ENCODE peak calls at places on chromosomes 4 and X, in six cellular contexts. W is uterus, T is keratinocyte, D is cardiac muscle cell, L is pancreas, V is stomach. B is an unnamed sample.

GRCh38 chrX:38890326-38890725 is 89.1 kb downstream of the MID1IP1 start:
- DNase-seq in W (no peak), T (no peak), D (no peak), L (no peak), V (no peak), B (no peak)

GRCh38 chr4:53558981-53559620 is 32.2 kb downstream of the LNX1 start:
- DNase-seq in W (no peak), T (no peak), D (no peak), L (no peak), V (no peak), B (no peak)

GRCh38 chr4:14967982-14968381 is 34.3 kb upstream of the CPEB2 start:
- DNase-seq in W (no peak), T (no peak), D (no peak), L (no peak), V (no peak), B (no peak)

GRCh38 chrX:153966841-153967535 is 4.6 kb downstream of the HCFC1 start:
- DNase-seq in W (no peak), T (no peak), D (no peak), L (no peak), V (no peak), B (no peak)

GRCh38 chrX:1453951-1454785 is 1.5 kb upstream of the ASMTL start:
- DNase-seq in W (peak; percentile 82), T (no peak), D (peak; percentile 85), L (peak; percentile 77), V (peak; percentile 88), B (peak; percentile 93)

GRCh38 chr4:151865744-151866143 is 104.9 kb upstream of the GATB start:
- DNase-seq in W (no peak), T (no peak), D (no peak), L (no peak), V (no peak), B (no peak)

GRCh38 chr4:186651624-186652023 is 72.0 kb downstream of the FAT1 start:
- DNase-seq in W (no peak), T (no peak), D (peak; percentile 8), L (peak; percentile 88), V (peak; percentile 82), B (no peak)

GRCh38 chr4:139844057-139844456 is 178.4 kb downstream of the MGST2 start:
- DNase-seq in W (no peak), T (no peak), D (no peak), L (no peak), V (no peak), B (no peak)

GRCh38 chrX:136106920-136107534 is 40.3 kb upstream of the FHL1 start:
- DNase-seq in W (no peak), T (no peak), D (no peak), L (no peak), V (no peak), B (no peak)

DNA sequence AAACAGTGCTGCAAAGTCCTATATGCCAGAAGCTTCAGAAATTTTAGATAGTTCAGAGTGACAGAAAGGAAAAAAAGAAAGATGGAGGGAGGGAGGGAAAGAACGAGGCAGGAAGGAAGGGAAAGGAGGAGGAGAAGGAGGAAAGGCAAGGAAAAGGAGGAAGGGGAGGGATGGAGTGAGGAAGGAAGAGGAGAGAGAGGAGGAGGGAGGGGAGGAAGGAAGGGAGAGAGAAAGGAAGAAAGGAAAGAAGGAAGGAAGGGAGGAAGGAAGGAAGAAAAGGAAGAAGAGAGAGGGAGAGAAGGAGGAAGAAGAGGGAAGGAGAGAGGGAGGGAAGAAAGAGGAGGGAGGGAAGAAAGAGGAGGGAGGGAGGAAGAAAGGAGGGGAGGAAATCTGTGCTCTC is 42.4 kb upstream of the FHL1 start:
- DNase-seq in W (no peak), T (no peak), D (no peak), L (no peak), V (no peak), B (no peak)
- TF ChIP-seq CTCF in W (no peak), T (no peak), D (no peak), L (no peak), V (no peak), B (no peak)

GRCh38 chr4:13530823-13531608 is 13.3 kb downstream of the NKX3-2 start:
- DNase-seq in W (no peak), T (no peak), D (no peak), L (no peak), V (no peak), B (no peak)
- H3K27me3 ChIP-seq in W (peaks cover 68% of the 10 kb centered on the region), T (peaks cover 99% of the 10 kb centered on the region), D (peaks cover 100% of the 10 kb centered on the region), L (peaks cover 11% of the 10 kb centered on the region), V (peaks cover 100% of the 10 kb centered on the region), B (peaks cover 8% of the 10 kb centered on the region)

DNA sequence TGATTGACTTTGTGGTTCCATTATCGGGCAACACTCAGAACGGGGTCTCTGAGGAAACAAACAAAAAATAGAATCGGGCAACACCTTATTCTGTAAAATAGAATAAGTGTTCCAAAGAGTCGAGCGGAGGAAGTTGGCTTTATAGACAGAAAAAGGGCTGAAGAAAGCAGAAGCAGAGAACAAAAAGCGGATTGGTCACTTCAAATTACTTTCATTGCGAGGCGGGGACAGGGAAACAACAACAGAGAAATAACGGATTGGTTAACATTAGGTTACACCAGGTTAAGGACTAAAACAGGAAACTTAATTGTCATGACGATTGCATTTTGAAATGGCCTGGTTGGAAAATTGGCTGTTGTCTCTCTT is 407 bp upstream of the COQ2 start:
- DNase-seq in W (no peak), T (no peak), D (peak; percentile 7), L (no peak), V (no peak), B (no peak)
- H3K4me3 ChIP-seq in W (peak overlapping the region; percentile 74), T (peak overlapping the region; percentile 85), D (peak overlapping the region; percentile 50), L (peak overlapping the region; percentile 79), V (peak overlapping the region; percentile 84), B (peak overlapping the region; percentile 79)

DNA sequence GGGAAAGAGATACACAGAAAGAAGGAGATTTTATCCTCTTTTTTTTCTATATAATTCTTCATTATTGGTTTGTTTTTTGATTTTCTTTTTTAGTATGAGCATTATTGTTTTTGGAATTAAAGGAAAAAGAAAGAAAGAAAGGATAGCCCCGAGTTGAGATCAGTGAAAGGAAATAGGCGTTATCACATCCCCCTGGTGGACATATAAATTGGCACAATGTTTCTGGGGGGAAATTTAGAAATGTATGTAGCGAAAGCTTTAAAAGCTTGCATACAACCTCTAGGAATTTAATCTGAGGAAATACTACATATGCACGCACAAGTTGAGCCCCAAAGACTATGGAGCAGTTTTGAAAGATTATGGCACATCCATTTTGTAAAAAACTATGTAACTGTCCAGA is 226.3 kb upstream of the LDB2 start:
- DNase-seq in W (no peak), T (no peak), D (no peak), L (no peak), V (no peak), B (no peak)
- TF ChIP-seq CTCF in W (no peak), T (no peak), D (peak; percentile 31), L (no peak), V (no peak), B (peak; percentile 18)

GRCh38 chr4:104907074-104907649 is 239.5 kb upstream of the TET2 start:
- DNase-seq in W (no peak), T (no peak), D (no peak), L (no peak), V (no peak), B (no peak)
- H3K27me3 ChIP-seq in W (no peaks in the 10 kb centered on the region), T (no peaks in the 10 kb centered on the region), D (peaks cover 27% of the 10 kb centered on the region), L (no peaks in the 10 kb centered on the region), V (no peaks in the 10 kb centered on the region), B (no peaks in the 10 kb centered on the region)

DNA sequence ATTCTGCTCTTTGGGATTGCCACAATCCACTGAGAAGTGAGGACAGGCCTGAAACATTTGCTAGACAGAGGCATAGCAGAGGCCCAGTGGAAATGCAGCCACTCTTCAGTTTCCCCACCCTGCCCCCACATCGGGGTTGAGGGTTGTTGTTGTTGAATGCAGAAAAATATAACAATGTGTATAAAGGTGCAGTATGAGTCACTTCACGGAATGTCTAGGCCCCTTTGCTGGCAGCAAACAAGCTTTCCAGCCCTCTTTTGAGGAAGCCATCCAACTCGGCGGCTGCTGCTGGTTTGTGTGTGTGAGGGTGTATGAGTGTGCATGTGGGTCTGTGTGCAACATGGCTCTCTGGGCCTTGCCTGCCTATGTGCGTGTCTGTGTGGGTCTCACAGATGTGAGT is 8.1 kb upstream of the ELF4 start:
- DNase-seq in W (peak; percentile 47), T (no peak), D (no peak), L (no peak), V (no peak), B (no peak)
- H3K4me3 ChIP-seq in W (no peak overlapping the region), T (no peak overlapping the region), D (no peak overlapping the region), L (no peak overlapping the region), V (no peak overlapping the region), B (no peak overlapping the region)

GRCh38 chr4:95511477-95511876 is 37.3 kb downstream of the UNC5C start:
- DNase-seq in W (no peak), T (no peak), D (no peak), L (no peak), V (no peak), B (no peak)
- TF ChIP-seq CTCF in W (no peak), T (no peak), D (no peak), L (no peak), V (no peak), B (no peak)

GRCh38 chrX:50470103-50471031 is at the start of gene DGKK:
- DNase-seq in W (no peak), T (no peak), D (peak; percentile 87), L (no peak), V (no peak), B (no peak)

GRCh38 chrX:50471390-50471789 is 765 bp upstream of the DGKK start:
- DNase-seq in W (no peak), T (no peak), D (peak; percentile 11), L (no peak), V (no peak), B (no peak)

DNA sequence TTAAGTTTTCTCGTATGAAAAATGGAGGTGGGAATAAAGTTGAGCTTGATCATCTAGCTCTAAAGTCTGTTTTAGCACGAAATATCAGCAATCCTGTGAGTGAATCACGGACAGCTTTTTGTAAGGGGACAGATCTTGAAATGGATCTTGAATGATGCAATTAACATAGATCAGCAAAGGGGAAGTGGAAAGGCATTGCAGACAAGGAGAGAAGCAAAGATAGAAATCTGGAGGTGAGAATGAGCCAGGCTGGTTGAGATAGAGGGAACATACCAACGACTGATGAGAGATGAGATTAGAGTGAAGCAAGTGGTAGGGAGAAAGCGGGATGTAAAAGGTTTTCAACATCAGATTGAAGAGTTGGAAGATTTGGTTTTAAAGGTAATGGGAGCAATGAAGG is 4.6 kb upstream of the DGKK start:
- DNase-seq in W (no peak), T (no peak), D (no peak), L (no peak), V (no peak), B (no peak)
- H3K27me3 ChIP-seq in W (peaks cover 31% of the 10 kb centered on the region), T (peaks cover 28% of the 10 kb centered on the region), D (peaks cover 11% of the 10 kb centered on the region), L (peaks cover 11% of the 10 kb centered on the region), V (peaks cover 46% of the 10 kb centered on the region), B (no peaks in the 10 kb centered on the region)

B was measured in GM06990.